ENCODE peak calls at places on chromosomes 5 and 9, in four cellular contexts. B, I, X and W are unnamed samples.

GRCh38 chr5:90056911-90057705 is 352.4 kb downstream of the CETN3 start:
- DNase-seq in I (no peak), X (no peak), B (no peak), W (no peak)

GRCh38 chr9:125815568-125815967 is 68.4 kb downstream of the PBX3 start:
- DNase-seq in I (no peak), B (no peak), X (no peak), W (no peak)

GRCh38 chr5:169710675-169711074 is 73.6 kb downstream of the DOCK2 start:
- DNase-seq in X (no peak), I (no peak), B (no peak), W (no peak)

GRCh38 chr5:157582731-157583580 is 7.4 kb upstream of the ADAM19 start:
- DNase-seq in B (no peak), X (no peak), I (no peak), W (no peak)

GRCh38 chr5:107306597-107306996 is 364.1 kb downstream of the EFNA5 start:
- DNase-seq in I (no peak), B (no peak), X (no peak), W (no peak)

GRCh38 chr9:99401826-99402225 is 179.7 kb downstream of the SEC61B start:
- DNase-seq in X (no peak), B (no peak), I (no peak), W (no peak)

GRCh38 chr5:90968319-90968718 is 409.7 kb downstream of the ADGRV1 start:
- DNase-seq in B (no peak), X (no peak), I (no peak), W (no peak)

GRCh38 chr9:17810728-17811634 is 232.1 kb downstream of the SH3GL2 start:
- DNase-seq in B (no peak), X (peak; percentile 42), I (peak; percentile 40), W (peak; percentile 56)

GRCh38 chr9:75001719-75002421 is 26.2 kb downstream of the CARNMT1 start:
- DNase-seq in I (no peak), B (no peak), X (peak; percentile 38), W (peak; percentile 8)

GRCh38 chr5:138606378-138606777 is 31.2 kb upstream of the HSPA9 start:
- DNase-seq in B (no peak), X (no peak), I (no peak), W (no peak)

GRCh38 chr5:56917534-56917933 is 8.1 kb downstream of the SETD9 start:
- DNase-seq in B (no peak), X (no peak), I (no peak), W (no peak)

GRCh38 chr5:1510631-1511030 is 13.1 kb downstream of the LPCAT1 start:
- DNase-seq in I (peak; percentile 10), X (no peak), B (no peak), W (no peak)

GRCh38 chr9:106704056-106704625 is 158.8 kb upstream of the ZNF462 start:
- DNase-seq in I (no peak), X (no peak), B (no peak), W (no peak)

GRCh38 chr9:84111726-84112125 is 131.1 kb downstream of the RMI1 start:
- DNase-seq in I (no peak), B (no peak), X (no peak), W (no peak)

GRCh38 chr9:77841739-77842386 is 189.7 kb downstream of the GNAQ start:
- DNase-seq in X (no peak), B (no peak), I (no peak), W (no peak)

GRCh38 chr9:2857564-2858198 is 13.8 kb upstream of the PUM3 start:
- DNase-seq in I (peak; percentile 42), X (peak; percentile 78), B (peak; percentile 45), W (peak; percentile 75)

GRCh38 chr9:113593682-113594281 is 130.3 kb downstream of the RGS3 start:
- DNase-seq in I (peak; percentile 75), X (peak; percentile 68), B (no peak), W (peak; percentile 93)

GRCh38 chr5:96214442-96215197 is 218.4 kb downstream of the PCSK1 start:
- DNase-seq in I (no peak), B (no peak), X (no peak), W (no peak)

GRCh38 chr5:180070726-180071417 is 687 bp downstream of the RNF130 start:
- DNase-seq in I (no peak), B (no peak), X (no peak), W (peak; percentile 59)

GRCh38 chr5:135147294-135148090 is 113.5 kb upstream of the PITX1 start:
- DNase-seq in X (no peak), B (no peak), I (no peak), W (no peak)

GRCh38 chr5:72599519-72600400 is 92.5 kb upstream of the ZNF366 start:
- DNase-seq in B (no peak), I (no peak), X (no peak), W (no peak)

GRCh38 chr5:128341056-128341455 is 197.0 kb downstream of the FBN2 start:
- DNase-seq in B (no peak), X (no peak), I (no peak), W (no peak)

GRCh38 chr5:71706906-71707305 is 12.2 kb upstream of the CARTPT start:
- DNase-seq in I (no peak), X (no peak), B (no peak), W (no peak)

GRCh38 chr5:16687898-16688297 is 71.1 kb upstream of the RETREG1 start:
- DNase-seq in B (no peak), I (no peak), X (no peak), W (no peak)

GRCh38 chr5:151954271-151954670 is 29.6 kb upstream of the GLRA1 start:
- DNase-seq in B (no peak), X (no peak), I (no peak), W (no peak)

GRCh38 chr9:2109066-2109650 is 94.0 kb downstream of the SMARCA2 start:
- DNase-seq in I (no peak), X (no peak), B (no peak), W (no peak)

GRCh38 chr9:114864471-114864870 is 58.6 kb upstream of the TNFSF15 start:
- DNase-seq in B (no peak), X (no peak), I (no peak), W (no peak)

GRCh38 chr9:133238272-133238850 is 29.3 kb upstream of the OBP2B start:
- DNase-seq in X (peak; percentile 69), B (peak; percentile 15), I (peak; percentile 65), W (peak; percentile 86)

GRCh38 chr5:60340965-60341471 is 358.9 kb downstream of the DEPDC1B start:
- DNase-seq in B (no peak), I (no peak), X (peak; percentile 17), W (no peak)

GRCh38 chr5:146027746-146028145 is 77.6 kb downstream of the PLAC8L1 start:
- DNase-seq in X (no peak), B (no peak), I (no peak), W (no peak)

GRCh38 chr9:14311940-14312572 is 1.9 kb downstream of the NFIB start:
- DNase-seq in X (no peak), I (no peak), B (no peak), W (no peak)

GRCh38 chr9:129550199-129550839 is 70.6 kb downstream of the C9orf50 start:
- DNase-seq in I (peak; percentile 69), B (no peak), X (peak; percentile 23), W (peak; percentile 56)

GRCh38 chr9:86614871-86615849 is 260.9 kb upstream of the TUT7 start:
- DNase-seq in B (no peak), X (peak; percentile 27), I (no peak), W (peak; percentile 36)
- TF ChIP-seq CTCF in B (peak; percentile 17), X (peak; percentile 42), I (no peak), W (peak; percentile 76)

GRCh38 chr5:173643964-173644363 is 27.5 kb upstream of the BOD1 start:
- DNase-seq in B (no peak), X (peak; percentile 39), I (no peak), W (no peak)
- TF ChIP-seq CTCF in B (no peak), X (no peak), I (no peak), W (no peak)

DNA sequence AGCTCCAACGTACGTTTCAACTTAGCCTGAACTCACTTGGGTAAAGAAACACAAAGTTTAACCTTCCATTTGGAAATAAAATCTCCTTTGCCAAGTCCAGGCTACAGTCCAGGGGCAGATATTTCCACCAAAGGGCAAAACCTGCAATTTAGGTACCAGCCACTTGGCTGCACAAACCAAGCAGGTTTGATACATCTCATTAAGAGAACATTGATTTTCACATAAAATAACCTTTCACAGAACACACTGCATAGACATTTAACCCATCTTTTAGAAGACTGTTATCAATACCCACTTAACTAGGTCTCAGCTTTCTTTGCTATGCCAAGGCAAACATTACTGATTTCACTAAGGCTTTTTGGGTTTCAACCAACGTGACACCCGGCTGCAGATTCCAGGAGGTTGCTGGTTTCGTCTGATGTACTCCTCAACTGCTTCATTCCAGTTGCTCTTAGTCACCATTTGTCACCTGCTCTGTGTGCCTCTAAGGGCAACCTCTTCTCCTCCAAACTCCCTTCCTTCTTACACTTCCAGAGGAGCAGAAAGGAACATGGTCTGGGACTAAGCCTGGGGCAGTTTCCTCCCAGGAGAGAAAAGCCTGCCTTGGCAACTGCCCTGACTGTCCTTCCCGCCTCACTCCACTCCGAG is 67.1 kb downstream of the EPB41L4B start:
- DNase-seq in X (no peak), I (no peak), B (no peak), W (no peak)
- TF ChIP-seq CTCF in X (no peak), I (no peak), B (no peak), W (no peak)

DNA sequence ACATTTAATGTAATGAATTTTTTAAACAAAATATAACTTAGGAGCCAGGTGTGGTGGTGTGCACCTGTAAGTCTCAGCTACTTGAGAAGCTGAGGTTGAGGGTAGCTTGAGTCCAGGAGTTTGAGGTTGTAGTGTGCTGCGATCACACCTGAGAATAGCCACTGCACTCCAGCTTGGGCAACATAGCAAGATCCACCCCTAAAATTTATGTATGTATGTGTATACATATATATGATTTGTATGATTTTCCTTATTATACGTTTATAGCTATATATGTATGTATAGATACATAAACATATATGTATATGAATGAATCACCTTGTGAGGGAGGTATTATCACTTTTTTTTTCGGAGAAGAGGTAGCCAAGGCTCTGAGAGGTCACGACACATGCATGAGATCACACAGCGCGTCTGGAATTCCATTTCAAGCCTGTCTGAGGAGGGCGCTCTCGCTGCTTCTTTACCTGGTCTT is 598 bp upstream of the CCNI2 start:
- DNase-seq in I (no peak), B (no peak), X (no peak), W (no peak)
- TF ChIP-seq CTCF in I (no peak), B (peak; percentile 58), X (peak; percentile 53), W (no peak)

GRCh38 chr5:133232435-133232834 is 180.6 kb downstream of the HSPA4 start:
- DNase-seq in I (no peak), B (no peak), X (no peak), W (no peak)
- TF ChIP-seq CTCF in I (no peak), B (no peak), X (no peak), W (no peak)

GRCh38 chr5:78659114-78659513 is 10.5 kb upstream of the LHFPL2 start:
- DNase-seq in X (no peak), I (no peak), B (no peak), W (no peak)

GRCh38 chr5:78659714-78660113 is 11.1 kb upstream of the LHFPL2 start:
- DNase-seq in X (no peak), B (no peak), I (no peak), W (no peak)

GRCh38 chr5:78655731-78656130 is 7.2 kb upstream of the LHFPL2 start:
- DNase-seq in I (no peak), X (no peak), B (no peak), W (no peak)

GRCh38 chr5:78654386-78654785 is 5.8 kb upstream of the LHFPL2 start:
- DNase-seq in X (no peak), I (no peak), B (no peak), W (no peak)

GRCh38 chr5:78657201-78657600 is 8.6 kb upstream of the LHFPL2 start:
- DNase-seq in X (no peak), B (no peak), I (no peak), W (no peak)
- TF ChIP-seq CTCF in X (no peak), B (no peak), I (no peak), W (no peak)